ENCODE peak calls at places on chromosomes 6 and 20, in nine cellular contexts. B is AG08396; Y is AML-193; I is activated naive CD4-positive, alpha-beta T cell; K is GM13976; Z is cardiac fibroblast; G is A172; H is stimulated activated CD4-positive, alpha-beta T cell treated with anti-CD3 and anti-CD28 coated beads, Interleukin-15, amount 100 ng/mL, for 48 hours; M is aorta. Q is an unnamed sample.

GRCh38 chr6:83417880-83418663 is 12.8 kb downstream of the ME1 start:
- DNase-seq in B (peak; percentile 45), Y (peak; percentile 76), I (no peak), K (peak; percentile 33), Z (peak; percentile 81), G (peak; percentile 36), H (no peak), M (no peak), Q (no peak)

GRCh38 chr6:128507337-128508310 is 12.8 kb downstream of the PTPRK start:
- DNase-seq in B (peak; percentile 29), Y (no peak), I (no peak), K (no peak), Z (no peak), G (peak; percentile 56), H (no peak), M (no peak), Q (no peak)

GRCh38 chr6:26743941-26744699 is 84.6 kb upstream of the ZNF322 start:
- DNase-seq in B (no peak), Y (no peak), I (no peak), K (peak; percentile 10), Z (no peak), G (no peak), H (no peak), M (no peak), Q (no peak)

GRCh38 chr6:16959789-16960188 is 142.1 kb upstream of the STMND1 start:
- DNase-seq in B (no peak), Y (no peak), I (no peak), K (no peak), Z (no peak), G (no peak), H (no peak), M (no peak), Q (no peak)

GRCh38 chr6:100134703-100135102 is 140.7 kb upstream of the MCHR2 start:
- DNase-seq in B (no peak), Y (no peak), I (no peak), K (no peak), Z (peak; percentile 26), G (peak; percentile 2), H (no peak), M (no peak), Q (no peak)

GRCh38 chr6:140977425-140977824 is 1155.3 kb upstream of the GJE1 start:
- DNase-seq in B (no peak), Y (no peak), I (no peak), K (no peak), Z (peak; percentile 82), G (no peak), H (no peak), M (no peak), Q (no peak)

GRCh38 chr20:5969348-5969935 is 19.0 kb downstream of the MCM8 start:
- DNase-seq in B (no peak), Y (no peak), I (no peak), K (no peak), Z (no peak), G (no peak), H (no peak), M (no peak), Q (no peak)

GRCh38 chr20:57400821-57401564 is 9.8 kb downstream of the RBM38 start:
- DNase-seq in B (no peak), Y (no peak), I (no peak), K (peak; percentile 78), Z (no peak), G (peak; percentile 44), H (no peak), M (peak; percentile 51), Q (no peak)

GRCh38 chr20:61953037-61953788 is 112.5 kb downstream of the TAF4 start:
- DNase-seq in B (no peak), Y (no peak), I (no peak), K (no peak), Z (no peak), G (no peak), H (no peak), M (peak; percentile 47), Q (no peak)

GRCh38 chr6:113857565-113858066 is 471 bp downstream of the MARCKS start:
- DNase-seq in B (peak; percentile 53), Y (no peak), I (no peak), K (peak; percentile 24), Z (peak; percentile 40), G (no peak), H (no peak), M (no peak), Q (no peak)

GRCh38 chr6:40956871-40957270 is 82.2 kb downstream of the UNC5CL start:
- DNase-seq in B (no peak), Y (no peak), I (no peak), K (no peak), Z (no peak), G (peak; percentile 18), H (no peak), M (no peak), Q (no peak)

GRCh38 chr6:3751019-3751729 is at the start of gene PXDC1:
- DNase-seq in B (no peak), Y (no peak), I (no peak), K (peak; percentile 52), Z (no peak), G (peak; percentile 18), H (no peak), M (no peak), Q (no peak)

GRCh38 chr6:148364056-148364844 is 21.6 kb downstream of the SASH1 start:
- DNase-seq in B (no peak), Y (no peak), I (no peak), K (no peak), Z (peak; percentile 90), G (peak; percentile 87), H (no peak), M (no peak), Q (no peak)

GRCh38 chr6:108127826-108128225 is 38.0 kb upstream of the NR2E1 start:
- DNase-seq in B (peak; percentile 65), Y (no peak), I (no peak), K (no peak), Z (peak; percentile 10), G (peak; percentile 38), H (no peak), M (no peak), Q (no peak)

GRCh38 chr6:64930664-64931063 is 776.4 kb downstream of the EYS start:
- DNase-seq in B (no peak), Y (no peak), I (no peak), K (no peak), Z (no peak), G (no peak), H (no peak), M (no peak), Q (no peak)

GRCh38 chr20:25018841-25019240 is 26.3 kb upstream of the APMAP start:
- DNase-seq in B (no peak), Y (no peak), I (no peak), K (no peak), Z (no peak), G (no peak), H (no peak), M (peak; percentile 48), Q (no peak)

GRCh38 chr6:79612457-79612856 is 18.7 kb upstream of the SH3BGRL2 start:
- DNase-seq in B (no peak), Y (no peak), I (no peak), K (no peak), Z (no peak), G (no peak), H (no peak), M (no peak), Q (no peak)

GRCh38 chr6:29850011-29850553 is 22.5 kb downstream of the HLA-G start:
- DNase-seq in B (peak; percentile 27), Y (no peak), I (no peak), K (no peak), Z (peak; percentile 5), G (no peak), H (peak; percentile 34), M (no peak), Q (no peak)

GRCh38 chr6:29663300-29664039 is 6.6 kb downstream of the MOG start:
- DNase-seq in B (no peak), Y (no peak), I (no peak), K (no peak), Z (no peak), G (no peak), H (no peak), M (no peak), Q (no peak)

GRCh38 chr20:22805219-22805618 is 220.8 kb upstream of the FOXA2 start:
- DNase-seq in B (peak; percentile 60), Y (no peak), I (no peak), K (no peak), Z (peak; percentile 94), G (peak; percentile 92), H (no peak), M (no peak), Q (peak; percentile 40)

Q was measured in keratinocyte.